ENCODE peak calls at places on chromosomes 3 and 15, in ten cellular contexts. One of them, this sample, is unnamed.

GRCh38 chr15:66862111-66862815 is 160.2 kb downstream of the SMAD6 start:
- DNase-seq in NCI-H1436: no peak
- DNase-seq in GM04504: no peak
- DNase-seq in Caki2: no peak
- DNase-seq in HCT116: no peak
- DNase-seq in body of pancreas: no peak
- DNase-seq in left cardiac atrium: no peak
- DNase-seq in GM10248: no peak
- DNase-seq in PC-3: peak
- DNase-seq in KG1: no peak
- DNase-seq in this sample: no peak

GRCh38 chr3:12890610-12891390 is 49.4 kb upstream of the RPL32 start:
- DNase-seq in NCI-H1436: no peak
- DNase-seq in left cardiac atrium: no peak
- DNase-seq in KG1: no peak
- DNase-seq in GM10248: no peak
- DNase-seq in GM04504: no peak
- DNase-seq in PC-3: peak
- DNase-seq in Caki2: no peak
- DNase-seq in HCT116: no peak
- DNase-seq in body of pancreas: no peak
- DNase-seq in this sample: no peak

GRCh38 chr3:177144922-177145321 is 52.4 kb downstream of the TBL1XR1 start:
- DNase-seq in left cardiac atrium: no peak
- DNase-seq in GM10248: peak
- DNase-seq in KG1: no peak
- DNase-seq in GM04504: no peak
- DNase-seq in body of pancreas: no peak
- DNase-seq in PC-3: peak
- DNase-seq in NCI-H1436: no peak
- DNase-seq in Caki2: no peak
- DNase-seq in HCT116: no peak
- DNase-seq in this sample: peak

GRCh38 chr3:188345223-188345622 is 191.3 kb downstream of the LPP start:
- DNase-seq in body of pancreas: no peak
- DNase-seq in Caki2: peak
- DNase-seq in HCT116: no peak
- DNase-seq in left cardiac atrium: no peak
- DNase-seq in PC-3: no peak
- DNase-seq in GM04504: no peak
- DNase-seq in GM10248: no peak
- DNase-seq in KG1: no peak
- DNase-seq in NCI-H1436: no peak
- DNase-seq in this sample: no peak

GRCh38 chr3:107913671-107914070 is 177.2 kb downstream of the CD47 start:
- DNase-seq in PC-3: peak
- DNase-seq in GM10248: no peak
- DNase-seq in GM04504: no peak
- DNase-seq in KG1: no peak
- DNase-seq in NCI-H1436: no peak
- DNase-seq in HCT116: no peak
- DNase-seq in left cardiac atrium: no peak
- DNase-seq in body of pancreas: no peak
- DNase-seq in Caki2: no peak
- DNase-seq in this sample: no peak

GRCh38 chr15:94056314-94056713 is 175.0 kb upstream of the MCTP2 start:
- DNase-seq in KG1: no peak
- DNase-seq in body of pancreas: no peak
- DNase-seq in HCT116: no peak
- DNase-seq in PC-3: peak
- DNase-seq in GM04504: peak
- DNase-seq in NCI-H1436: no peak
- DNase-seq in GM10248: no peak
- DNase-seq in left cardiac atrium: no peak
- DNase-seq in Caki2: peak
- DNase-seq in this sample: no peak

GRCh38 chr15:92624401-92624991 is 31.1 kb downstream of the FAM174B start:
- DNase-seq in PC-3: no peak
- DNase-seq in GM04504: no peak
- DNase-seq in body of pancreas: peak
- DNase-seq in NCI-H1436: no peak
- DNase-seq in GM10248: no peak
- DNase-seq in HCT116: no peak
- DNase-seq in left cardiac atrium: peak
- DNase-seq in Caki2: no peak
- DNase-seq in KG1: no peak
- DNase-seq in this sample: no peak

GRCh38 chr15:90037510-90037860 is 36.4 kb downstream of the ZNF710 start:
- DNase-seq in GM04504: peak
- DNase-seq in HCT116: no peak
- DNase-seq in Caki2: no peak
- DNase-seq in NCI-H1436: no peak
- DNase-seq in left cardiac atrium: peak
- DNase-seq in PC-3: no peak
- DNase-seq in GM10248: no peak
- DNase-seq in body of pancreas: no peak
- DNase-seq in KG1: no peak
- DNase-seq in this sample: no peak

GRCh38 chr3:18098960-18099587 is 326.1 kb downstream of the SATB1 start:
- DNase-seq in GM04504: peak
- DNase-seq in NCI-H1436: no peak
- DNase-seq in GM10248: no peak
- DNase-seq in HCT116: peak
- DNase-seq in KG1: no peak
- DNase-seq in PC-3: peak
- DNase-seq in Caki2: peak
- DNase-seq in body of pancreas: no peak
- DNase-seq in left cardiac atrium: no peak
- DNase-seq in this sample: no peak

GRCh38 chr15:70322051-70322668 is 224.4 kb upstream of the TLE3 start:
- DNase-seq in GM10248: peak
- DNase-seq in KG1: no peak
- DNase-seq in Caki2: no peak
- DNase-seq in left cardiac atrium: no peak
- DNase-seq in body of pancreas: no peak
- DNase-seq in NCI-H1436: no peak
- DNase-seq in PC-3: no peak
- DNase-seq in HCT116: no peak
- DNase-seq in GM04504: no peak
- DNase-seq in this sample: peak

GRCh38 chr3:193396451-193397244 is 18.1 kb upstream of the ATP13A5 start:
- DNase-seq in NCI-H1436: no peak
- DNase-seq in GM10248: no peak
- DNase-seq in GM04504: no peak
- DNase-seq in KG1: no peak
- DNase-seq in left cardiac atrium: no peak
- DNase-seq in body of pancreas: no peak
- DNase-seq in PC-3: no peak
- DNase-seq in HCT116: no peak
- DNase-seq in Caki2: no peak
- DNase-seq in this sample: no peak

This sample was measured in GM12878.